ENCODE peak calls at places on chromosomes 13 and 19, in ten cellular contexts. S is activated T-helper 9 cell treated with anti-CD3 and anti-CD28 coated beads, Interleukin-2, amount 50 U/mL, for 16 hours; U is fibroblast of the aortic adventitia; A is A172; Y is cardiac muscle cell; B is prostate gland; T is spleen; M is RWPE1; K is activated CD8-positive, alpha-beta memory T cell treated with anti-CD3 and anti-CD28 coated beads, Interleukin-2, amount 50 U/mL, for 48 hours; C is stimulated activated CD8-positive, alpha-beta memory T cell treated with anti-CD3 and anti-CD28 coated beads, Interleukin-12 subunit alpha, Interleukin-12 subunit beta, amount 100 ng/mL, for 4 hours. J is an unnamed sample.

GRCh38 chr13:100235311-100235901 is 146.5 kb downstream of the PCCA start:
- DNase-seq in C (no peak), T (no peak), Y (peak; percentile 66), M (peak; percentile 53), S (no peak), B (peak; percentile 26), A (peak; percentile 49), U (peak; percentile 74), K (no peak), J (peak; percentile 55)

GRCh38 chr19:40813182-40813581 is 14.2 kb downstream of the EGLN2 start:
- DNase-seq in Y (peak; percentile 72), A (no peak), C (no peak), S (no peak), U (peak; percentile 57), M (no peak), B (peak; percentile 53), K (no peak), T (no peak), J (no peak)

GRCh38 chr13:75635621-75636338 is at the start of gene LMO7:
- DNase-seq in B (peak; percentile 74), T (peak; percentile 90), K (peak; percentile 63), Y (peak; percentile 66), S (peak; percentile 39), M (peak; percentile 29), A (peak; percentile 38), C (peak; percentile 37), U (peak; percentile 49), J (peak; percentile 8)

GRCh38 chr19:54133312-54133956 is 4.1 kb upstream of the CNOT3 start:
- DNase-seq in S (no peak), M (no peak), K (no peak), C (no peak), T (no peak), B (no peak), U (no peak), A (peak; percentile 74), Y (peak; percentile 78), J (no peak)

GRCh38 chr13:30585748-30586262 is 31.9 kb upstream of the USPL1 start:
- DNase-seq in C (no peak), K (no peak), M (no peak), B (no peak), T (no peak), S (no peak), Y (peak; percentile 84), A (peak; percentile 41), U (peak; percentile 88), J (no peak)

GRCh38 chr13:44237276-44237767 is 136.3 kb upstream of the SERP2 start:
- DNase-seq in M (peak; percentile 71), B (peak; percentile 28), K (no peak), C (no peak), S (no peak), Y (peak; percentile 94), A (peak; percentile 84), T (no peak), U (peak; percentile 96), J (peak; percentile 29)

GRCh38 chr19:7348587-7349230 is at the start of gene ARHGEF18:
- DNase-seq in A (no peak), T (peak; percentile 94), C (peak; percentile 24), K (peak; percentile 78), M (no peak), S (peak; percentile 24), B (no peak), U (no peak), Y (no peak), J (no peak)

GRCh38 chr13:103694471-103694870 is 628.3 kb upstream of the SLC10A2 start:
- DNase-seq in K (no peak), C (no peak), B (no peak), A (no peak), Y (no peak), M (no peak), T (no peak), S (no peak), U (no peak), J (no peak)

GRCh38 chr19:28341810-28342350 is 871.1 kb downstream of the UQCRFS1 start:
- DNase-seq in U (no peak), S (no peak), Y (no peak), C (no peak), T (no peak), B (no peak), K (no peak), A (no peak), M (no peak), J (no peak)

GRCh38 chr13:46475586-46475991 is 77.4 kb upstream of the LRCH1 start:
- DNase-seq in U (peak; percentile 26), K (no peak), Y (peak; percentile 25), B (no peak), C (no peak), M (no peak), T (no peak), A (peak; percentile 42), S (no peak), J (no peak)

GRCh38 chr13:92950771-92951170 is 275.8 kb upstream of the GPC6 start:
- DNase-seq in A (no peak), C (no peak), Y (no peak), M (no peak), S (no peak), T (no peak), B (no peak), U (no peak), K (no peak), J (no peak)

GRCh38 chr13:101691326-101691725 is 238.9 kb downstream of the ITGBL1 start:
- DNase-seq in A (no peak), S (no peak), Y (no peak), M (no peak), C (no peak), U (no peak), B (no peak), T (no peak), K (no peak), J (no peak)

GRCh38 chr13:103188688-103189326 is 122.6 kb upstream of the SLC10A2 start:
- DNase-seq in K (no peak), C (no peak), M (peak; percentile 45), A (no peak), Y (peak; percentile 61), B (no peak), U (peak; percentile 46), T (no peak), S (no peak), J (peak; percentile 52)

GRCh38 chr13:45036206-45036605 is 46.9 kb downstream of the GPALPP1 start:
- DNase-seq in A (no peak), T (no peak), B (no peak), Y (no peak), M (no peak), S (no peak), U (no peak), K (no peak), C (no peak), J (no peak)

GRCh38 chr19:55257461-55258411 is 1.1 kb downstream of the PPP6R1 start:
- DNase-seq in Y (peak; percentile 17), U (peak; percentile 4), M (peak; percentile 50), C (no peak), S (no peak), A (no peak), K (peak; percentile 71), T (peak; percentile 83), B (no peak), J (no peak)

GRCh38 chr19:32318884-32319520 is 26.4 kb upstream of the ZNF507 start:
- DNase-seq in A (peak; percentile 19), C (no peak), B (no peak), U (no peak), Y (no peak), S (no peak), K (no peak), M (peak; percentile 21), T (no peak), J (peak; percentile 17)

J was measured in cerebellum.